ENCODE peak calls at places on chromosomes 3 and 15, in eight cellular contexts. One of them, this sample, is unnamed.

GRCh38 chr3:72231439-72232196 is 446.7 kb upstream of the PROK2 start:
- DNase-seq in activated T-cell treated with anti-CD3 and anti-CD28 coated beads for 4 hours: no peak
- DNase-seq in right lobe of liver: no peak
- DNase-seq in LoVo: no peak
- DNase-seq in hypothalamus: no peak
- DNase-seq in NCI-H345: no peak
- DNase-seq in DMS 273 treated with DMSO at 0.1 percent for 48 hours: no peak
- DNase-seq in Calu3: no peak
- DNase-seq in this sample: no peak

GRCh38 chr3:42501321-42501680 is 1.1 kb upstream of the VIPR1 start:
- DNase-seq in activated T-cell treated with anti-CD3 and anti-CD28 coated beads for 4 hours: no peak
- DNase-seq in right lobe of liver: no peak
- DNase-seq in LoVo: no peak
- DNase-seq in hypothalamus: no peak
- DNase-seq in NCI-H345: no peak
- DNase-seq in DMS 273 treated with DMSO at 0.1 percent for 48 hours: no peak
- DNase-seq in Calu3: no peak
- DNase-seq in this sample: no peak

GRCh38 chr3:66582721-66583141 is 81.9 kb upstream of the LRIG1 start:
- DNase-seq in activated T-cell treated with anti-CD3 and anti-CD28 coated beads for 4 hours: peak; percentile 9
- DNase-seq in right lobe of liver: no peak
- DNase-seq in LoVo: no peak
- DNase-seq in hypothalamus: no peak
- DNase-seq in NCI-H345: no peak
- DNase-seq in DMS 273 treated with DMSO at 0.1 percent for 48 hours: no peak
- DNase-seq in Calu3: no peak
- DNase-seq in this sample: no peak

GRCh38 chr3:176087066-176087697 is 1110.1 kb downstream of the TBL1XR1 start:
- DNase-seq in activated T-cell treated with anti-CD3 and anti-CD28 coated beads for 4 hours: no peak
- DNase-seq in right lobe of liver: no peak
- DNase-seq in LoVo: no peak
- DNase-seq in hypothalamus: no peak
- DNase-seq in NCI-H345: no peak
- DNase-seq in DMS 273 treated with DMSO at 0.1 percent for 48 hours: no peak
- DNase-seq in Calu3: no peak
- DNase-seq in this sample: no peak

GRCh38 chr15:46576611-46577010 is 941.8 kb downstream of the SQOR start:
- DNase-seq in activated T-cell treated with anti-CD3 and anti-CD28 coated beads for 4 hours: no peak
- DNase-seq in right lobe of liver: no peak
- DNase-seq in LoVo: no peak
- DNase-seq in hypothalamus: no peak
- DNase-seq in NCI-H345: no peak
- DNase-seq in DMS 273 treated with DMSO at 0.1 percent for 48 hours: no peak
- DNase-seq in Calu3: no peak
- DNase-seq in this sample: no peak

GRCh38 chr3:73037369-73037699 is 24.1 kb upstream of the EBLN2 start:
- DNase-seq in activated T-cell treated with anti-CD3 and anti-CD28 coated beads for 4 hours: no peak
- DNase-seq in right lobe of liver: no peak
- DNase-seq in LoVo: no peak
- DNase-seq in hypothalamus: no peak
- DNase-seq in NCI-H345: no peak
- DNase-seq in DMS 273 treated with DMSO at 0.1 percent for 48 hours: no peak
- DNase-seq in Calu3: no peak
- DNase-seq in this sample: peak; percentile 37

GRCh38 chr3:160695906-160696305 is 18.9 kb downstream of the ARL14 start:
- DNase-seq in activated T-cell treated with anti-CD3 and anti-CD28 coated beads for 4 hours: no peak
- DNase-seq in right lobe of liver: no peak
- DNase-seq in LoVo: no peak
- DNase-seq in hypothalamus: no peak
- DNase-seq in NCI-H345: no peak
- DNase-seq in DMS 273 treated with DMSO at 0.1 percent for 48 hours: no peak
- DNase-seq in Calu3: no peak
- DNase-seq in this sample: peak; percentile 22

GRCh38 chr15:72136170-72137051 is 18.2 kb downstream of the SENP8 start:
- DNase-seq in activated T-cell treated with anti-CD3 and anti-CD28 coated beads for 4 hours: no peak
- DNase-seq in right lobe of liver: no peak
- DNase-seq in LoVo: no peak
- DNase-seq in hypothalamus: no peak
- DNase-seq in NCI-H345: peak; percentile 86
- DNase-seq in DMS 273 treated with DMSO at 0.1 percent for 48 hours: no peak
- DNase-seq in Calu3: no peak
- DNase-seq in this sample: no peak

GRCh38 chr3:140365872-140366697 is 311.8 kb upstream of the TRIM42 start:
- DNase-seq in activated T-cell treated with anti-CD3 and anti-CD28 coated beads for 4 hours: no peak
- DNase-seq in right lobe of liver: no peak
- DNase-seq in LoVo: no peak
- DNase-seq in hypothalamus: no peak
- DNase-seq in NCI-H345: no peak
- DNase-seq in DMS 273 treated with DMSO at 0.1 percent for 48 hours: no peak
- DNase-seq in Calu3: no peak
- DNase-seq in this sample: no peak

GRCh38 chr3:195057716-195058115 is 213.2 kb downstream of the XXYLT1 start:
- DNase-seq in activated T-cell treated with anti-CD3 and anti-CD28 coated beads for 4 hours: no peak
- DNase-seq in right lobe of liver: peak; percentile 7
- DNase-seq in LoVo: no peak
- DNase-seq in hypothalamus: no peak
- DNase-seq in NCI-H345: no peak
- DNase-seq in DMS 273 treated with DMSO at 0.1 percent for 48 hours: no peak
- DNase-seq in Calu3: no peak
- DNase-seq in this sample: no peak

GRCh38 chr3:1987983-1988382 is 110.7 kb upstream of the CNTN4 start:
- DNase-seq in activated T-cell treated with anti-CD3 and anti-CD28 coated beads for 4 hours: no peak
- DNase-seq in right lobe of liver: no peak
- DNase-seq in LoVo: no peak
- DNase-seq in hypothalamus: no peak
- DNase-seq in NCI-H345: no peak
- DNase-seq in DMS 273 treated with DMSO at 0.1 percent for 48 hours: no peak
- DNase-seq in Calu3: peak; percentile 0
- DNase-seq in this sample: no peak

GRCh38 chr3:61668317-61668864 is 107.0 kb downstream of the PTPRG start:
- DNase-seq in activated T-cell treated with anti-CD3 and anti-CD28 coated beads for 4 hours: no peak
- DNase-seq in right lobe of liver: no peak
- DNase-seq in LoVo: no peak
- DNase-seq in hypothalamus: no peak
- DNase-seq in NCI-H345: no peak
- DNase-seq in DMS 273 treated with DMSO at 0.1 percent for 48 hours: no peak
- DNase-seq in Calu3: no peak
- DNase-seq in this sample: no peak

GRCh38 chr3:71973337-71974030 is 188.5 kb upstream of the PROK2 start:
- DNase-seq in activated T-cell treated with anti-CD3 and anti-CD28 coated beads for 4 hours: no peak
- DNase-seq in right lobe of liver: peak; percentile 37
- DNase-seq in LoVo: no peak
- DNase-seq in hypothalamus: peak; percentile 2
- DNase-seq in NCI-H345: peak; percentile 89
- DNase-seq in DMS 273 treated with DMSO at 0.1 percent for 48 hours: no peak
- DNase-seq in Calu3: no peak
- DNase-seq in this sample: no peak

GRCh38 chr3:174397848-174398247 is 461.3 kb upstream of the NAALADL2 start:
- DNase-seq in activated T-cell treated with anti-CD3 and anti-CD28 coated beads for 4 hours: no peak
- DNase-seq in right lobe of liver: no peak
- DNase-seq in LoVo: peak; percentile 39
- DNase-seq in hypothalamus: no peak
- DNase-seq in NCI-H345: no peak
- DNase-seq in DMS 273 treated with DMSO at 0.1 percent for 48 hours: no peak
- DNase-seq in Calu3: no peak
- DNase-seq in this sample: peak; percentile 75

GRCh38 chr3:143897558-143898305 is 49.5 kb upstream of the SLC9A9 start:
- DNase-seq in activated T-cell treated with anti-CD3 and anti-CD28 coated beads for 4 hours: no peak
- DNase-seq in right lobe of liver: no peak
- DNase-seq in LoVo: no peak
- DNase-seq in hypothalamus: no peak
- DNase-seq in NCI-H345: no peak
- DNase-seq in DMS 273 treated with DMSO at 0.1 percent for 48 hours: no peak
- DNase-seq in Calu3: no peak
- DNase-seq in this sample: peak; percentile 77

GRCh38 chr15:65393091-65393490 is 15.3 kb upstream of the IGDCC3 start:
- DNase-seq in activated T-cell treated with anti-CD3 and anti-CD28 coated beads for 4 hours: no peak
- DNase-seq in right lobe of liver: no peak
- DNase-seq in LoVo: no peak
- DNase-seq in hypothalamus: no peak
- DNase-seq in NCI-H345: no peak
- DNase-seq in DMS 273 treated with DMSO at 0.1 percent for 48 hours: no peak
- DNase-seq in Calu3: no peak
- DNase-seq in this sample: no peak

GRCh38 chr3:12782172-12782815 is 14.2 kb upstream of the CAND2 start:
- DNase-seq in activated T-cell treated with anti-CD3 and anti-CD28 coated beads for 4 hours: no peak
- DNase-seq in right lobe of liver: peak; percentile 59
- DNase-seq in LoVo: no peak
- DNase-seq in hypothalamus: no peak
- DNase-seq in NCI-H345: no peak
- DNase-seq in DMS 273 treated with DMSO at 0.1 percent for 48 hours: no peak
- DNase-seq in Calu3: peak; percentile 38
- DNase-seq in this sample: peak; percentile 47

GRCh38 chr3:195907730-195908438 is 467 bp downstream of the TNK2 start:
- DNase-seq in activated T-cell treated with anti-CD3 and anti-CD28 coated beads for 4 hours: peak; percentile 46
- DNase-seq in right lobe of liver: peak; percentile 79
- DNase-seq in LoVo: no peak
- DNase-seq in hypothalamus: no peak
- DNase-seq in NCI-H345: peak; percentile 83
- DNase-seq in DMS 273 treated with DMSO at 0.1 percent for 48 hours: peak; percentile 72
- DNase-seq in Calu3: peak; percentile 16
- DNase-seq in this sample: no peak

GRCh38 chr3:5096368-5096767 is 25.7 kb upstream of the ARL8B start:
- DNase-seq in activated T-cell treated with anti-CD3 and anti-CD28 coated beads for 4 hours: no peak
- DNase-seq in right lobe of liver: no peak
- DNase-seq in LoVo: no peak
- DNase-seq in hypothalamus: no peak
- DNase-seq in NCI-H345: no peak
- DNase-seq in DMS 273 treated with DMSO at 0.1 percent for 48 hours: no peak
- DNase-seq in Calu3: no peak
- DNase-seq in this sample: no peak

GRCh38 chr3:31423522-31423921 is 109.2 kb upstream of the STT3B start:
- DNase-seq in activated T-cell treated with anti-CD3 and anti-CD28 coated beads for 4 hours: no peak
- DNase-seq in right lobe of liver: no peak
- DNase-seq in LoVo: no peak
- DNase-seq in hypothalamus: no peak
- DNase-seq in NCI-H345: no peak
- DNase-seq in DMS 273 treated with DMSO at 0.1 percent for 48 hours: no peak
- DNase-seq in Calu3: no peak
- DNase-seq in this sample: peak; percentile 73

GRCh38 chr15:74378853-74379252 is 11.4 kb upstream of the CYP11A1 start:
- DNase-seq in activated T-cell treated with anti-CD3 and anti-CD28 coated beads for 4 hours: peak; percentile 65
- DNase-seq in right lobe of liver: no peak
- DNase-seq in LoVo: no peak
- DNase-seq in hypothalamus: no peak
- DNase-seq in NCI-H345: no peak
- DNase-seq in DMS 273 treated with DMSO at 0.1 percent for 48 hours: no peak
- DNase-seq in Calu3: peak; percentile 75
- DNase-seq in this sample: peak; percentile 35

GRCh38 chr15:85718271-85718971 is 76.3 kb downstream of the KLHL25 start:
- DNase-seq in activated T-cell treated with anti-CD3 and anti-CD28 coated beads for 4 hours: no peak
- DNase-seq in right lobe of liver: no peak
- DNase-seq in LoVo: no peak
- DNase-seq in hypothalamus: no peak
- DNase-seq in NCI-H345: no peak
- DNase-seq in DMS 273 treated with DMSO at 0.1 percent for 48 hours: no peak
- DNase-seq in Calu3: no peak
- DNase-seq in this sample: no peak

GRCh38 chr3:120693439-120694172 is 11.6 kb upstream of the HGD start:
- DNase-seq in activated T-cell treated with anti-CD3 and anti-CD28 coated beads for 4 hours: no peak
- DNase-seq in right lobe of liver: no peak
- DNase-seq in LoVo: peak; percentile 66
- DNase-seq in hypothalamus: no peak
- DNase-seq in NCI-H345: no peak
- DNase-seq in DMS 273 treated with DMSO at 0.1 percent for 48 hours: no peak
- DNase-seq in Calu3: no peak
- DNase-seq in this sample: peak; percentile 60

GRCh38 chr15:41904487-41905359 is 10.9 kb upstream of the SPTBN5 start:
- DNase-seq in activated T-cell treated with anti-CD3 and anti-CD28 coated beads for 4 hours: peak; percentile 63
- DNase-seq in right lobe of liver: peak; percentile 59
- DNase-seq in LoVo: peak; percentile 49
- DNase-seq in hypothalamus: peak; percentile 12
- DNase-seq in NCI-H345: peak; percentile 50
- DNase-seq in DMS 273 treated with DMSO at 0.1 percent for 48 hours: no peak
- DNase-seq in Calu3: peak; percentile 45
- DNase-seq in this sample: peak; percentile 66

GRCh38 chr3:6132684-6133432 is 728.1 kb upstream of the GRM7 start:
- DNase-seq in activated T-cell treated with anti-CD3 and anti-CD28 coated beads for 4 hours: no peak
- DNase-seq in right lobe of liver: no peak
- DNase-seq in LoVo: no peak
- DNase-seq in hypothalamus: no peak
- DNase-seq in NCI-H345: no peak
- DNase-seq in DMS 273 treated with DMSO at 0.1 percent for 48 hours: no peak
- DNase-seq in Calu3: no peak
- DNase-seq in this sample: no peak

GRCh38 chr3:89059201-89059600 is 48.2 kb upstream of the EPHA3 start:
- DNase-seq in activated T-cell treated with anti-CD3 and anti-CD28 coated beads for 4 hours: no peak
- DNase-seq in right lobe of liver: no peak
- DNase-seq in LoVo: no peak
- DNase-seq in hypothalamus: no peak
- DNase-seq in NCI-H345: no peak
- DNase-seq in DMS 273 treated with DMSO at 0.1 percent for 48 hours: no peak
- DNase-seq in Calu3: peak; percentile 10
- DNase-seq in this sample: peak; percentile 11

GRCh38 chr15:66865622-66866611 is 163.9 kb downstream of the SMAD6 start:
- DNase-seq in activated T-cell treated with anti-CD3 and anti-CD28 coated beads for 4 hours: no peak
- DNase-seq in right lobe of liver: no peak
- DNase-seq in LoVo: no peak
- DNase-seq in hypothalamus: no peak
- DNase-seq in NCI-H345: no peak
- DNase-seq in DMS 273 treated with DMSO at 0.1 percent for 48 hours: no peak
- DNase-seq in Calu3: no peak
- DNase-seq in this sample: no peak

GRCh38 chr3:71536376-71536965 is 47.1 kb downstream of the FOXP1 start:
- DNase-seq in activated T-cell treated with anti-CD3 and anti-CD28 coated beads for 4 hours: no peak
- DNase-seq in right lobe of liver: no peak
- DNase-seq in LoVo: no peak
- DNase-seq in hypothalamus: no peak
- DNase-seq in NCI-H345: no peak
- DNase-seq in DMS 273 treated with DMSO at 0.1 percent for 48 hours: no peak
- DNase-seq in Calu3: no peak
- DNase-seq in this sample: peak; percentile 92

GRCh38 chr3:128282392-128283196 is 129.3 kb downstream of the EEFSEC start:
- DNase-seq in activated T-cell treated with anti-CD3 and anti-CD28 coated beads for 4 hours: no peak
- DNase-seq in right lobe of liver: peak; percentile 68
- DNase-seq in LoVo: no peak
- DNase-seq in hypothalamus: no peak
- DNase-seq in NCI-H345: no peak
- DNase-seq in DMS 273 treated with DMSO at 0.1 percent for 48 hours: no peak
- DNase-seq in Calu3: no peak
- DNase-seq in this sample: peak; percentile 75

GRCh38 chr15:55990986-55991385 is 2.4 kb downstream of the NEDD4 start:
- DNase-seq in activated T-cell treated with anti-CD3 and anti-CD28 coated beads for 4 hours: no peak
- DNase-seq in right lobe of liver: no peak
- DNase-seq in LoVo: no peak
- DNase-seq in hypothalamus: no peak
- DNase-seq in NCI-H345: no peak
- DNase-seq in DMS 273 treated with DMSO at 0.1 percent for 48 hours: no peak
- DNase-seq in Calu3: no peak
- DNase-seq in this sample: peak; percentile 25

GRCh38 chr15:89665449-89666146 is 10.3 kb upstream of the KIF7 start:
- DNase-seq in activated T-cell treated with anti-CD3 and anti-CD28 coated beads for 4 hours: no peak
- DNase-seq in right lobe of liver: peak; percentile 55
- DNase-seq in LoVo: peak; percentile 37
- DNase-seq in hypothalamus: no peak
- DNase-seq in NCI-H345: peak; percentile 20
- DNase-seq in DMS 273 treated with DMSO at 0.1 percent for 48 hours: no peak
- DNase-seq in Calu3: peak; percentile 52
- DNase-seq in this sample: peak; percentile 53

GRCh38 chr15:36994809-36995208 is 105.5 kb downstream of the MEIS2 start:
- DNase-seq in activated T-cell treated with anti-CD3 and anti-CD28 coated beads for 4 hours: no peak
- DNase-seq in right lobe of liver: no peak
- DNase-seq in LoVo: no peak
- DNase-seq in hypothalamus: no peak
- DNase-seq in NCI-H345: no peak
- DNase-seq in DMS 273 treated with DMSO at 0.1 percent for 48 hours: no peak
- DNase-seq in Calu3: no peak
- DNase-seq in this sample: no peak

GRCh38 chr3:62768896-62769295 is 106.3 kb downstream of the CADPS start:
- DNase-seq in activated T-cell treated with anti-CD3 and anti-CD28 coated beads for 4 hours: no peak
- DNase-seq in right lobe of liver: no peak
- DNase-seq in LoVo: no peak
- DNase-seq in hypothalamus: no peak
- DNase-seq in NCI-H345: no peak
- DNase-seq in DMS 273 treated with DMSO at 0.1 percent for 48 hours: no peak
- DNase-seq in Calu3: no peak
- DNase-seq in this sample: no peak

GRCh38 chr15:49832421-49832980 is 211.7 kb downstream of the DTWD1 start:
- DNase-seq in activated T-cell treated with anti-CD3 and anti-CD28 coated beads for 4 hours: no peak
- DNase-seq in right lobe of liver: peak; percentile 34
- DNase-seq in LoVo: peak; percentile 41
- DNase-seq in hypothalamus: no peak
- DNase-seq in NCI-H345: no peak
- DNase-seq in DMS 273 treated with DMSO at 0.1 percent for 48 hours: no peak
- DNase-seq in Calu3: peak; percentile 41
- DNase-seq in this sample: no peak

This sample was measured in fibroblast of the aortic adventitia.